ENCODE peak calls at places on chromosomes 6 and 20, in six cellular contexts. H is psoas muscle, V is uterus, Y is H9, I is gastrocnemius medialis, N is GM13977. B is an unnamed sample.

GRCh38 chr20:1171461-1172093 is 13.2 kb downstream of the TMEM74B start:
- DNase-seq in H (no peak), V (no peak), Y (peak; percentile 77), I (no peak), N (no peak), B (peak; percentile 47)

GRCh38 chr20:9989066-9989724 is 45.6 kb upstream of the ANKEF1 start:
- DNase-seq in H (no peak), V (no peak), Y (no peak), I (no peak), N (no peak), B (no peak)

GRCh38 chr20:14234666-14235295 is 102.6 kb downstream of the FLRT3 start:
- DNase-seq in H (no peak), V (no peak), Y (no peak), I (no peak), N (no peak), B (no peak)

GRCh38 chr6:134052776-134053120 is 324 bp upstream of the SLC2A12 start:
- DNase-seq in H (no peak), V (no peak), Y (no peak), I (no peak), N (no peak), B (no peak)

GRCh38 chr20:52992632-52993031 is 20.5 kb downstream of the TSHZ2 start:
- DNase-seq in H (no peak), V (no peak), Y (no peak), I (no peak), N (no peak), B (no peak)

GRCh38 chr20:51467971-51468626 is 74.4 kb downstream of the NFATC2 start:
- DNase-seq in H (no peak), V (no peak), Y (no peak), I (no peak), N (no peak), B (no peak)

GRCh38 chr6:93985953-93986352 is 566.6 kb upstream of the EPHA7 start:
- DNase-seq in H (no peak), V (no peak), Y (no peak), I (no peak), N (no peak), B (no peak)

GRCh38 chr6:24743265-24743943 is 24.4 kb upstream of the C6orf62 start:
- DNase-seq in H (no peak), V (no peak), Y (no peak), I (no peak), N (peak; percentile 40), B (no peak)

GRCh38 chr6:33144373-33144772 is 47.9 kb downstream of the COL11A2 start:
- DNase-seq in H (no peak), V (no peak), Y (no peak), I (no peak), N (no peak), B (no peak)

GRCh38 chr6:5968817-5969726 is 37.7 kb downstream of the NRN1 start:
- DNase-seq in H (peak; percentile 51), V (peak; percentile 46), Y (no peak), I (peak; percentile 27), N (no peak), B (no peak)

GRCh38 chr6:28940859-28941680 is 17.3 kb upstream of the TRIM27 start:
- DNase-seq in H (peak; percentile 51), V (peak; percentile 91), Y (peak; percentile 80), I (peak; percentile 51), N (peak; percentile 40), B (peak; percentile 77)

GRCh38 chr6:156250593-156250992 is 526.6 kb upstream of the ARID1B start:
- DNase-seq in H (no peak), V (no peak), Y (no peak), I (no peak), N (no peak), B (no peak)

GRCh38 chr6:147434508-147434907 is 74.0 kb upstream of the SAMD5 start:
- DNase-seq in H (no peak), V (no peak), Y (no peak), I (no peak), N (no peak), B (no peak)

GRCh38 chr6:54135665-54136370 is 24.6 kb downstream of the MLIP start:
- DNase-seq in H (no peak), V (no peak), Y (no peak), I (no peak), N (no peak), B (no peak)

GRCh38 chr6:43753570-43754183 is 16.3 kb upstream of the VEGFA start:
- DNase-seq in H (no peak), V (no peak), Y (no peak), I (no peak), N (no peak), B (no peak)

GRCh38 chr6:169984181-169985120 is 233.0 kb downstream of the ERMARD start:
- DNase-seq in H (no peak), V (no peak), Y (no peak), I (no peak), N (no peak), B (no peak)

GRCh38 chr6:35543459-35544193 is 30.9 kb upstream of the TULP1 start:
- DNase-seq in H (no peak), V (no peak), Y (peak; percentile 84), I (no peak), N (no peak), B (no peak)
- TF ChIP-seq CTCF in H (no peak), V (no peak), Y (no peak), I (no peak), N (no peak), B (no peak)

GRCh38 chr20:31578448-31579138 is 26.5 kb upstream of the ID1 start:
- DNase-seq in H (no peak), V (no peak), Y (peak; percentile 70), I (no peak), N (no peak), B (no peak)
- TF ChIP-seq CTCF in H (no peak), V (no peak), Y (peak; percentile 50), I (no peak), N (no peak), B (no peak)

GRCh38 chr20:25538838-25539665 is 46.3 kb downstream of the NINL start:
- DNase-seq in H (no peak), V (no peak), Y (no peak), I (no peak), N (no peak), B (no peak)

GRCh38 chr20:25539742-25540201 is 45.6 kb downstream of the NINL start:
- DNase-seq in H (no peak), V (no peak), Y (no peak), I (no peak), N (no peak), B (no peak)

GRCh38 chr20:25537890-25538289 is 47.4 kb downstream of the NINL start:
- DNase-seq in H (no peak), V (no peak), Y (no peak), I (no peak), N (no peak), B (no peak)

GRCh38 chr20:25541676-25542075 is 43.7 kb downstream of the NINL start:
- DNase-seq in H (no peak), V (no peak), Y (no peak), I (no peak), N (no peak), B (no peak)

GRCh38 chr20:25540273-25540672 is 45.1 kb downstream of the NINL start:
- DNase-seq in H (no peak), V (no peak), Y (peak; percentile 66), I (no peak), N (no peak), B (no peak)
- TF ChIP-seq CTCF in H (peak; percentile 32), V (peak; percentile 28), Y (peak; percentile 55), I (no peak), N (peak; percentile 6), B (peak; percentile 24)

GRCh38 chr20:56995635-56996075 is 270.8 kb downstream of the BMP7 start:
- DNase-seq in H (no peak), V (no peak), Y (peak; percentile 79), I (no peak), N (peak; percentile 60), B (no peak)
- TF ChIP-seq CTCF in H (peak; percentile 10), V (peak; percentile 13), Y (peak; percentile 95), I (no peak), N (peak; percentile 56), B (no peak)

GRCh38 chr6:30793521-30794194 is 49.3 kb upstream of the IER3 start:
- DNase-seq in H (no peak), V (no peak), Y (no peak), I (no peak), N (peak; percentile 61), B (no peak)
- TF ChIP-seq CTCF in H (no peak), V (no peak), Y (no peak), I (no peak), N (no peak), B (no peak)